ENCODE peak calls at places on chromosomes 5 and 9, in ten cellular contexts. I is activated CD8-positive, alpha-beta T cell treated with anti-CD3 and anti-CD28 coated beads for 36 hours; P is Calu3; D is GM12878; F is WTC11; T is upper lobe of left lung; C is psoas muscle; U is thoracic aorta; L is right atrium auricular region; X is cardiac muscle cell. O is an unnamed sample.

GRCh38 chr5:78009937-78010527 is 233.9 kb upstream of the TBCA start:
- DNase-seq in T (no peak), U (no peak), F (no peak), D (no peak), L (no peak), C (no peak), X (peak; percentile 87), I (no peak), P (no peak), O (no peak)

GRCh38 chr5:15717002-15717401 is 217.0 kb downstream of the FBXL7 start:
- DNase-seq in F (no peak), C (no peak), T (no peak), P (no peak), X (peak; percentile 20), U (no peak), I (no peak), L (no peak), D (no peak), O (no peak)

GRCh38 chr5:124808842-124809268 is 62.4 kb upstream of the ZNF608 start:
- DNase-seq in I (no peak), U (no peak), F (no peak), L (no peak), C (no peak), T (no peak), P (no peak), X (no peak), D (no peak), O (no peak)

GRCh38 chr9:19660019-19660418 is 128.8 kb downstream of the SLC24A2 start:
- DNase-seq in C (no peak), X (no peak), U (no peak), D (no peak), P (no peak), T (no peak), L (no peak), F (no peak), I (no peak), O (no peak)

GRCh38 chr9:97930972-97931371 is 7.0 kb downstream of the HEMGN start:
- DNase-seq in P (no peak), T (no peak), C (no peak), U (no peak), I (no peak), F (no peak), L (no peak), D (no peak), X (no peak), O (no peak)

GRCh38 chr5:128163991-128164390 is 80.4 kb downstream of the SLC12A2 start:
- DNase-seq in L (no peak), C (no peak), X (no peak), U (no peak), F (no peak), T (no peak), D (no peak), P (no peak), I (no peak), O (no peak)

GRCh38 chr9:131575946-131576853 is 30.9 kb downstream of the PRRT1B start:
- DNase-seq in L (no peak), P (no peak), D (no peak), T (no peak), I (no peak), U (no peak), F (no peak), X (no peak), C (no peak), O (no peak)

GRCh38 chr5:142000709-142001484 is 11.9 kb downstream of the GNPDA1 start:
- DNase-seq in L (no peak), U (no peak), X (peak; percentile 32), T (no peak), C (no peak), D (no peak), I (peak; percentile 49), P (peak; percentile 15), F (peak; percentile 26), O (no peak)

GRCh38 chr5:62640437-62640836 is 61.8 kb downstream of the LRRC70 start:
- DNase-seq in C (no peak), L (no peak), D (no peak), U (no peak), X (no peak), T (no peak), F (no peak), I (no peak), P (no peak), O (no peak)

GRCh38 chr5:5623397-5623796 is 200.9 kb downstream of the ICE1 start:
- DNase-seq in F (no peak), X (no peak), C (no peak), I (no peak), D (no peak), L (no peak), P (no peak), U (no peak), T (no peak), O (no peak)

GRCh38 chr9:121743441-121744001 is 92.1 kb downstream of the DAB2IP start:
- DNase-seq in U (peak; percentile 62), P (peak; percentile 81), C (peak; percentile 87), T (peak; percentile 92), I (no peak), D (no peak), F (peak; percentile 69), X (peak; percentile 88), L (peak; percentile 89), O (no peak)

DNA sequence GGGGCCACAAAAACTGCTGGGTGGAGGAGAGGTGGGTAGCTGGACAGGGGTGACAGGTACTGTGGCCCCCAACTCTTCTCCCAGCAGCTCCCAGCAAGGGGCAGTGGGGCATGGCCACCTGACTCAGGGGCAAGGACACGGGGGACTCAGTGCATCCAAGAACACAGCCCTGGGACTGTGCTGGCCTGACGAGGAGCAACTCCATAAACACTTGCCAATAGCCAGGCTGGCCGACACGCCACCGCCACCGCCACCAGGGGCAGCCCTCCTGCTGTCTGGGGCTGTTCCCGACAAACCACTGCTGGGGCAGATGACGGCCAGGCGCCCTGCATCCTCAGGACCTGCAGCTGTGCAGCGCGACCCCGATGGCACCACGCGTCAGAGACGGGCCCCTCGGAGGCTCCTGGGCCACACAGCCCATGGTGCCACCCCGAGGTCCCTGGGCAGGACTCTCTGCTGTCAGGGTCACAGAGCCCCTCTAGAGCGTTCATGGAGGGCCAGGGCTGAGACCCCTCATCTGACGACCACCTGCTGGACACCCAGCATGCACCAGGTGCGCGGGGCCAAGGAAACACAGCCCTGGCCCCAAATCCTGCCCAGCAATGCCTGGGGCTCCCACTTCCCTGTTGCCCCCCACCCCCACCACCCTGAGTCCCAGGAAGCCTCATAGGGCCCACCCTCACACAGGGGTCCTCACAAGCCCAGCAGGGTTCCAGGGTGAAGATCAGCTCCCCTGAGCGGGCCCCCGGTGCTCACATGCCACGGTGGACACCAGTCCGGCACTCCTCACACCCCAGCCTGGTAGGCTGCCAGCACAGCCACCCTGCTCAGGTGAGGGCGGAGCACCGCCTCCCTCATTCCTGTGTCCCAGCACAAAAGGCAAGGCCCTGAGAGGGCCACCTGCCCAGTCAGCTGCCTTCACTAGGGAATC is 56.0 kb upstream of the UBAC1 start:
- DNase-seq in I (no peak), T (peak; percentile 57), F (peak; percentile 20), U (no peak), X (no peak), L (no peak), C (peak; percentile 12), D (no peak), P (no peak), O (peak; percentile 8)
- TF ChIP-seq CTCF in I (no peak), T (no peak), F (no peak), U (no peak), X (no peak), L (no peak), C (no peak), D (no peak), P (no peak), O (no peak)

DNA sequence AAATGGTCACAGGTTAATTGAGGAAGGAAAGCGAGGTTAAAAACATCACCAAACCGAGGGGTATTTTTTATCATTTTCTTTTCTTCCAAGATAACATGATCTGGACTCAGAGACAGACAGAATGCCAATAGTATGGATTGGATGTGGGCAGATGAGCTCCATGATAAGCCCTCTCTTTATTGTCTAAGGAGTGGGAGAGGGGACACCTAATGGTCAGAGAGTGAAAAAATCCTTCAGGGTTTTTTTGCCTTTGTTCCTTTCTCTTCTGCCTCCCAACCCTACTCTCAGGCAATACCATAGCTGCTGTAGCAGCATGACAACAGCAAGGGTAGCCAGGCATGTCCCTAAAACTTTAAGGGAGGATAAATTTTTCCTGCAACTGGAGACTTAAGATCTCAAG is 94.7 kb downstream of the DIRAS2 start:
- DNase-seq in F (no peak), U (no peak), I (no peak), X (no peak), L (no peak), C (no peak), D (no peak), T (no peak), P (no peak), O (no peak)
- TF ChIP-seq CTCF in F (no peak), U (no peak), I (no peak), X (peak; percentile 6), L (no peak), C (no peak), D (no peak), T (no peak), P (no peak), O (no peak)

GRCh38 chr9:28999806-29000205 is 1426.5 kb upstream of the C9orf72 start:
- DNase-seq in L (no peak), P (no peak), X (no peak), U (no peak), D (no peak), T (no peak), F (no peak), I (no peak), C (no peak), O (no peak)

GRCh38 chr9:29006603-29007002 is 1433.3 kb upstream of the C9orf72 start:
- DNase-seq in L (no peak), F (no peak), T (no peak), X (no peak), C (no peak), P (no peak), U (no peak), I (no peak), D (no peak), O (no peak)

GRCh38 chr9:28999057-28999456 is 1425.8 kb upstream of the C9orf72 start:
- DNase-seq in T (no peak), X (no peak), F (no peak), I (no peak), D (no peak), L (no peak), C (no peak), U (no peak), P (no peak), O (no peak)

GRCh38 chr9:29001006-29001405 is 1427.7 kb upstream of the C9orf72 start:
- DNase-seq in P (no peak), C (no peak), L (no peak), T (no peak), X (no peak), D (no peak), F (no peak), U (no peak), I (no peak), O (no peak)

GRCh38 chr9:29004988-29005387 is 1431.7 kb upstream of the C9orf72 start:
- DNase-seq in X (no peak), D (no peak), F (no peak), T (no peak), I (no peak), L (no peak), U (no peak), P (no peak), C (no peak), O (no peak)
- TF ChIP-seq CTCF in X (no peak), D (no peak), F (no peak), T (no peak), I (no peak), L (no peak), U (no peak), P (no peak), C (no peak), O (no peak)

GRCh38 chr5:178859625-178860521 is at the start of gene ZNF354B:
- DNase-seq in I (peak; percentile 91), D (peak; percentile 76), X (peak; percentile 98), C (peak; percentile 90), F (peak; percentile 91), T (peak; percentile 97), P (peak; percentile 91), L (peak; percentile 90), U (peak; percentile 68), O (peak; percentile 73)
- TF ChIP-seq CTCF in I (peak; percentile 13), D (peak; percentile 10), X (peak; percentile 15), C (peak; percentile 11), F (no peak), T (no peak), P (peak; percentile 13), L (peak; percentile 43), U (peak; percentile 27), O (no peak)

O was measured in activated B cell treated with CpG ODN at 0.5 μM for 24 hours.